ENCODE peak calls at places on chromosomes 6 and 20, in seven cellular contexts. One of them, this sample, is unnamed.

GRCh38 chr6:75532521-75532920 is 38.9 kb upstream of the FILIP1 start:
- DNase-seq in NCI-H1417: no peak
- DNase-seq in germinal center: no peak
- DNase-seq in activated T-cell treated with anti-CD3 and anti-CD28 coated beads for 1 hour: no peak
- DNase-seq in DMS153: no peak
- DNase-seq in stimulated activated CD4-positive, alpha-beta T cell treated with anti-CD3 and anti-CD28 coated beads, Interleukin-4, amount 100 ng/mL, for 24 hours: no peak
- DNase-seq in AG04450: no peak
- DNase-seq in this sample: no peak

GRCh38 chr6:33585403-33586107 is 5.5 kb upstream of the BAK1 start:
- DNase-seq in NCI-H1417: peak
- DNase-seq in germinal center: peak
- DNase-seq in activated T-cell treated with anti-CD3 and anti-CD28 coated beads for 1 hour: peak
- DNase-seq in DMS153: peak
- DNase-seq in stimulated activated CD4-positive, alpha-beta T cell treated with anti-CD3 and anti-CD28 coated beads, Interleukin-4, amount 100 ng/mL, for 24 hours: peak
- DNase-seq in AG04450: no peak
- DNase-seq in this sample: peak

GRCh38 chr6:82013561-82014275 is 233.8 kb downstream of the IBTK start:
- DNase-seq in NCI-H1417: no peak
- DNase-seq in germinal center: no peak
- DNase-seq in activated T-cell treated with anti-CD3 and anti-CD28 coated beads for 1 hour: no peak
- DNase-seq in DMS153: no peak
- DNase-seq in stimulated activated CD4-positive, alpha-beta T cell treated with anti-CD3 and anti-CD28 coated beads, Interleukin-4, amount 100 ng/mL, for 24 hours: no peak
- DNase-seq in AG04450: no peak
- DNase-seq in this sample: no peak

GRCh38 chr20:878511-879307 is 37.4 kb downstream of the ANGPT4 start:
- DNase-seq in NCI-H1417: no peak
- DNase-seq in germinal center: no peak
- DNase-seq in activated T-cell treated with anti-CD3 and anti-CD28 coated beads for 1 hour: no peak
- DNase-seq in DMS153: no peak
- DNase-seq in stimulated activated CD4-positive, alpha-beta T cell treated with anti-CD3 and anti-CD28 coated beads, Interleukin-4, amount 100 ng/mL, for 24 hours: peak
- DNase-seq in AG04450: no peak
- DNase-seq in this sample: peak

GRCh38 chr20:9514461-9515210 is at the start of gene LAMP5:
- DNase-seq in NCI-H1417: peak
- DNase-seq in germinal center: no peak
- DNase-seq in activated T-cell treated with anti-CD3 and anti-CD28 coated beads for 1 hour: no peak
- DNase-seq in DMS153: no peak
- DNase-seq in stimulated activated CD4-positive, alpha-beta T cell treated with anti-CD3 and anti-CD28 coated beads, Interleukin-4, amount 100 ng/mL, for 24 hours: no peak
- DNase-seq in AG04450: no peak
- DNase-seq in this sample: peak

GRCh38 chr20:35135867-35136586 is 11.1 kb downstream of the EDEM2 start:
- DNase-seq in NCI-H1417: no peak
- DNase-seq in germinal center: no peak
- DNase-seq in activated T-cell treated with anti-CD3 and anti-CD28 coated beads for 1 hour: no peak
- DNase-seq in DMS153: no peak
- DNase-seq in stimulated activated CD4-positive, alpha-beta T cell treated with anti-CD3 and anti-CD28 coated beads, Interleukin-4, amount 100 ng/mL, for 24 hours: no peak
- DNase-seq in AG04450: no peak
- DNase-seq in this sample: no peak

GRCh38 chr20:63057133-63058117 is 50.7 kb upstream of the BHLHE23 start:
- DNase-seq in NCI-H1417: peak
- DNase-seq in germinal center: no peak
- DNase-seq in activated T-cell treated with anti-CD3 and anti-CD28 coated beads for 1 hour: no peak
- DNase-seq in DMS153: no peak
- DNase-seq in stimulated activated CD4-positive, alpha-beta T cell treated with anti-CD3 and anti-CD28 coated beads, Interleukin-4, amount 100 ng/mL, for 24 hours: no peak
- DNase-seq in AG04450: no peak
- DNase-seq in this sample: no peak

GRCh38 chr6:88913471-88913870 is 49.9 kb downstream of the RNGTT start:
- DNase-seq in NCI-H1417: no peak
- DNase-seq in germinal center: no peak
- DNase-seq in activated T-cell treated with anti-CD3 and anti-CD28 coated beads for 1 hour: no peak
- DNase-seq in DMS153: no peak
- DNase-seq in stimulated activated CD4-positive, alpha-beta T cell treated with anti-CD3 and anti-CD28 coated beads, Interleukin-4, amount 100 ng/mL, for 24 hours: no peak
- DNase-seq in AG04450: no peak
- DNase-seq in this sample: peak

GRCh38 chr20:25269833-25270170 is 21.9 kb downstream of the PYGB start:
- DNase-seq in NCI-H1417: no peak
- DNase-seq in germinal center: no peak
- DNase-seq in activated T-cell treated with anti-CD3 and anti-CD28 coated beads for 1 hour: no peak
- DNase-seq in DMS153: no peak
- DNase-seq in stimulated activated CD4-positive, alpha-beta T cell treated with anti-CD3 and anti-CD28 coated beads, Interleukin-4, amount 100 ng/mL, for 24 hours: no peak
- DNase-seq in AG04450: no peak
- DNase-seq in this sample: no peak

GRCh38 chr6:111478749-111479148 is 4.3 kb downstream of the REV3L start:
- DNase-seq in NCI-H1417: peak
- DNase-seq in germinal center: peak
- DNase-seq in activated T-cell treated with anti-CD3 and anti-CD28 coated beads for 1 hour: no peak
- DNase-seq in DMS153: no peak
- DNase-seq in stimulated activated CD4-positive, alpha-beta T cell treated with anti-CD3 and anti-CD28 coated beads, Interleukin-4, amount 100 ng/mL, for 24 hours: no peak
- DNase-seq in AG04450: no peak
- DNase-seq in this sample: peak

GRCh38 chr6:44221961-44222335 is 1.4 kb upstream of the SLC29A1 start:
- DNase-seq in NCI-H1417: no peak
- DNase-seq in germinal center: no peak
- DNase-seq in activated T-cell treated with anti-CD3 and anti-CD28 coated beads for 1 hour: no peak
- DNase-seq in DMS153: no peak
- DNase-seq in stimulated activated CD4-positive, alpha-beta T cell treated with anti-CD3 and anti-CD28 coated beads, Interleukin-4, amount 100 ng/mL, for 24 hours: no peak
- DNase-seq in AG04450: no peak
- DNase-seq in this sample: no peak

GRCh38 chr6:95614094-95614493 is 36.8 kb downstream of the MANEA start:
- DNase-seq in NCI-H1417: no peak
- DNase-seq in germinal center: no peak
- DNase-seq in activated T-cell treated with anti-CD3 and anti-CD28 coated beads for 1 hour: no peak
- DNase-seq in DMS153: no peak
- DNase-seq in stimulated activated CD4-positive, alpha-beta T cell treated with anti-CD3 and anti-CD28 coated beads, Interleukin-4, amount 100 ng/mL, for 24 hours: no peak
- DNase-seq in AG04450: no peak
- DNase-seq in this sample: no peak

GRCh38 chr6:148557796-148558457 is 188.9 kb upstream of the UST start:
- DNase-seq in NCI-H1417: no peak
- DNase-seq in germinal center: no peak
- DNase-seq in activated T-cell treated with anti-CD3 and anti-CD28 coated beads for 1 hour: no peak
- DNase-seq in DMS153: no peak
- DNase-seq in stimulated activated CD4-positive, alpha-beta T cell treated with anti-CD3 and anti-CD28 coated beads, Interleukin-4, amount 100 ng/mL, for 24 hours: no peak
- DNase-seq in AG04450: no peak
- DNase-seq in this sample: no peak

GRCh38 chr6:13915566-13916229 is 9.1 kb upstream of the RNF182 start:
- DNase-seq in NCI-H1417: no peak
- DNase-seq in germinal center: no peak
- DNase-seq in activated T-cell treated with anti-CD3 and anti-CD28 coated beads for 1 hour: no peak
- DNase-seq in DMS153: no peak
- DNase-seq in stimulated activated CD4-positive, alpha-beta T cell treated with anti-CD3 and anti-CD28 coated beads, Interleukin-4, amount 100 ng/mL, for 24 hours: no peak
- DNase-seq in AG04450: no peak
- DNase-seq in this sample: peak

GRCh38 chr6:39387785-39388184 is 65.3 kb upstream of the KCNK16 start:
- DNase-seq in NCI-H1417: no peak
- DNase-seq in germinal center: no peak
- DNase-seq in activated T-cell treated with anti-CD3 and anti-CD28 coated beads for 1 hour: no peak
- DNase-seq in DMS153: no peak
- DNase-seq in stimulated activated CD4-positive, alpha-beta T cell treated with anti-CD3 and anti-CD28 coated beads, Interleukin-4, amount 100 ng/mL, for 24 hours: no peak
- DNase-seq in AG04450: no peak
- DNase-seq in this sample: no peak

GRCh38 chr6:169503556-169503955 is 198.3 kb downstream of the WDR27 start:
- DNase-seq in NCI-H1417: no peak
- DNase-seq in germinal center: no peak
- DNase-seq in activated T-cell treated with anti-CD3 and anti-CD28 coated beads for 1 hour: no peak
- DNase-seq in DMS153: no peak
- DNase-seq in stimulated activated CD4-positive, alpha-beta T cell treated with anti-CD3 and anti-CD28 coated beads, Interleukin-4, amount 100 ng/mL, for 24 hours: no peak
- DNase-seq in AG04450: no peak
- DNase-seq in this sample: no peak

GRCh38 chr6:44932651-44933091 is 395.5 kb upstream of the RUNX2 start:
- DNase-seq in NCI-H1417: no peak
- DNase-seq in germinal center: no peak
- DNase-seq in activated T-cell treated with anti-CD3 and anti-CD28 coated beads for 1 hour: peak
- DNase-seq in DMS153: no peak
- DNase-seq in stimulated activated CD4-positive, alpha-beta T cell treated with anti-CD3 and anti-CD28 coated beads, Interleukin-4, amount 100 ng/mL, for 24 hours: peak
- DNase-seq in AG04450: no peak
- DNase-seq in this sample: no peak

GRCh38 chr20:14775778-14776177 is 438.4 kb upstream of the FLRT3 start:
- DNase-seq in NCI-H1417: no peak
- DNase-seq in germinal center: no peak
- DNase-seq in activated T-cell treated with anti-CD3 and anti-CD28 coated beads for 1 hour: no peak
- DNase-seq in DMS153: no peak
- DNase-seq in stimulated activated CD4-positive, alpha-beta T cell treated with anti-CD3 and anti-CD28 coated beads, Interleukin-4, amount 100 ng/mL, for 24 hours: no peak
- DNase-seq in AG04450: no peak
- DNase-seq in this sample: no peak

GRCh38 chr20:50848846-50849673 is 54.2 kb downstream of the BCAS4 start:
- DNase-seq in NCI-H1417: peak
- DNase-seq in germinal center: peak
- DNase-seq in activated T-cell treated with anti-CD3 and anti-CD28 coated beads for 1 hour: no peak
- DNase-seq in DMS153: no peak
- DNase-seq in stimulated activated CD4-positive, alpha-beta T cell treated with anti-CD3 and anti-CD28 coated beads, Interleukin-4, amount 100 ng/mL, for 24 hours: no peak
- DNase-seq in AG04450: no peak
- DNase-seq in this sample: no peak

GRCh38 chr6:22141271-22141745 is 155.5 kb downstream of the PRL start:
- DNase-seq in NCI-H1417: peak
- DNase-seq in germinal center: no peak
- DNase-seq in activated T-cell treated with anti-CD3 and anti-CD28 coated beads for 1 hour: no peak
- DNase-seq in DMS153: peak
- DNase-seq in stimulated activated CD4-positive, alpha-beta T cell treated with anti-CD3 and anti-CD28 coated beads, Interleukin-4, amount 100 ng/mL, for 24 hours: no peak
- DNase-seq in AG04450: no peak
- DNase-seq in this sample: no peak

GRCh38 chr6:4355241-4355640 is 219.9 kb upstream of the ECI2 start:
- DNase-seq in NCI-H1417: no peak
- DNase-seq in germinal center: no peak
- DNase-seq in activated T-cell treated with anti-CD3 and anti-CD28 coated beads for 1 hour: no peak
- DNase-seq in DMS153: no peak
- DNase-seq in stimulated activated CD4-positive, alpha-beta T cell treated with anti-CD3 and anti-CD28 coated beads, Interleukin-4, amount 100 ng/mL, for 24 hours: no peak
- DNase-seq in AG04450: no peak
- DNase-seq in this sample: no peak

GRCh38 chr6:150409576-150410066 is 40.8 kb downstream of the IYD start:
- DNase-seq in NCI-H1417: peak
- DNase-seq in germinal center: peak
- DNase-seq in activated T-cell treated with anti-CD3 and anti-CD28 coated beads for 1 hour: no peak
- DNase-seq in DMS153: peak
- DNase-seq in stimulated activated CD4-positive, alpha-beta T cell treated with anti-CD3 and anti-CD28 coated beads, Interleukin-4, amount 100 ng/mL, for 24 hours: no peak
- DNase-seq in AG04450: no peak
- DNase-seq in this sample: no peak

GRCh38 chr20:54173653-54174451 is at the start of gene CYP24A1:
- DNase-seq in NCI-H1417: no peak
- DNase-seq in germinal center: no peak
- DNase-seq in activated T-cell treated with anti-CD3 and anti-CD28 coated beads for 1 hour: no peak
- DNase-seq in DMS153: no peak
- DNase-seq in stimulated activated CD4-positive, alpha-beta T cell treated with anti-CD3 and anti-CD28 coated beads, Interleukin-4, amount 100 ng/mL, for 24 hours: no peak
- DNase-seq in AG04450: no peak
- DNase-seq in this sample: peak

GRCh38 chr6:1575213-1576041 is 34.3 kb upstream of the FOXC1 start:
- DNase-seq in NCI-H1417: no peak
- DNase-seq in germinal center: no peak
- DNase-seq in activated T-cell treated with anti-CD3 and anti-CD28 coated beads for 1 hour: no peak
- DNase-seq in DMS153: no peak
- DNase-seq in stimulated activated CD4-positive, alpha-beta T cell treated with anti-CD3 and anti-CD28 coated beads, Interleukin-4, amount 100 ng/mL, for 24 hours: no peak
- DNase-seq in AG04450: no peak
- DNase-seq in this sample: no peak

GRCh38 chr6:49713346-49713745 is at the start of gene CRISP2:
- DNase-seq in NCI-H1417: peak
- DNase-seq in germinal center: no peak
- DNase-seq in activated T-cell treated with anti-CD3 and anti-CD28 coated beads for 1 hour: no peak
- DNase-seq in DMS153: peak
- DNase-seq in stimulated activated CD4-positive, alpha-beta T cell treated with anti-CD3 and anti-CD28 coated beads, Interleukin-4, amount 100 ng/mL, for 24 hours: no peak
- DNase-seq in AG04450: no peak
- DNase-seq in this sample: peak

GRCh38 chr6:3249821-3250220 is 8.9 kb upstream of the PSMG4 start:
- DNase-seq in NCI-H1417: no peak
- DNase-seq in germinal center: no peak
- DNase-seq in activated T-cell treated with anti-CD3 and anti-CD28 coated beads for 1 hour: no peak
- DNase-seq in DMS153: no peak
- DNase-seq in stimulated activated CD4-positive, alpha-beta T cell treated with anti-CD3 and anti-CD28 coated beads, Interleukin-4, amount 100 ng/mL, for 24 hours: no peak
- DNase-seq in AG04450: no peak
- DNase-seq in this sample: no peak

GRCh38 chr6:73624896-73625295 is 28.9 kb downstream of the SLC17A5 start:
- DNase-seq in NCI-H1417: no peak
- DNase-seq in germinal center: no peak
- DNase-seq in activated T-cell treated with anti-CD3 and anti-CD28 coated beads for 1 hour: no peak
- DNase-seq in DMS153: no peak
- DNase-seq in stimulated activated CD4-positive, alpha-beta T cell treated with anti-CD3 and anti-CD28 coated beads, Interleukin-4, amount 100 ng/mL, for 24 hours: no peak
- DNase-seq in AG04450: no peak
- DNase-seq in this sample: no peak